ENCODE peak calls at places on chromosome 21, in nine cellular contexts. T is HEK293T; M is hepatic stellate cell; J is stimulated activated CD4-positive, alpha-beta T cell treated with anti-CD3 and anti-CD28 coated beads, Interleukin-15, amount 100 ng/mL, for 48 hours; A is stimulated activated CD8-positive, alpha-beta memory T cell treated with anti-CD3 and anti-CD28 coated beads, Interleukin-4, amount 100 ng/mL, for 24 hours; I is pancreas; R is nephron progenitor cell; Z is NCI-H460; E is COR-L47. U is an unnamed sample.

GRCh38 chr21:34579411-34579810 is 35.5 kb downstream of the RCAN1 start:
- DNase-seq in T (no peak), Z (no peak), M (peak), R (no peak), E (no peak), I (no peak), A (no peak), J (no peak), U (no peak)

GRCh38 chr21:16535100-16535418 is 805.3 kb downstream of the USP25 start:
- DNase-seq in R (no peak), E (peak), T (peak), M (peak), A (no peak), J (no peak), Z (peak), I (peak), U (no peak)

GRCh38 chr21:35102488-35103407 is 53.6 kb upstream of the RUNX1 start:
- DNase-seq in A (peak), Z (no peak), T (no peak), J (no peak), I (no peak), E (no peak), R (no peak), M (no peak), U (peak)

GRCh38 chr21:17435565-17436543 is 77.0 kb upstream of the CXADR start:
- DNase-seq in T (no peak), I (no peak), R (no peak), E (no peak), J (no peak), A (no peak), M (no peak), Z (no peak), U (no peak)

GRCh38 chr21:42162831-42163510 is 56.0 kb upstream of the ABCG1 start:
- DNase-seq in T (no peak), J (no peak), E (no peak), Z (no peak), M (no peak), R (no peak), I (no peak), A (no peak), U (no peak)

GRCh38 chr21:43599728-43600127 is 59.6 kb downstream of the HSF2BP start:
- DNase-seq in T (no peak), J (no peak), I (no peak), R (no peak), E (no peak), A (no peak), M (no peak), Z (no peak), U (no peak)

GRCh38 chr21:38448619-38449186 is 49.6 kb downstream of the ERG start:
- DNase-seq in Z (no peak), J (no peak), A (no peak), I (no peak), M (no peak), E (no peak), T (no peak), R (no peak), U (no peak)

GRCh38 chr21:46322351-46323226 is 1.1 kb downstream of the C21orf58 start:
- DNase-seq in Z (no peak), M (peak), R (peak), E (no peak), T (peak), I (peak), J (no peak), A (no peak), U (peak)

GRCh38 chr21:45308211-45309068 is 20.7 kb upstream of the POFUT2 start:
- DNase-seq in J (no peak), T (no peak), R (peak), A (no peak), E (no peak), Z (no peak), I (peak), M (peak), U (peak)

U was measured in GF-D8.